ENCODE peak calls at places on chromosomes 5 and 9, in four cellular contexts. W is colonic mucosa, V is upper lobe of right lung, N is mesenchymal stem cell. A is an unnamed sample. For H3K4me1, the result is how much of the 10 kb centered on the place peaks cover.

GRCh38 chr9:99264070-99264469 is 42.0 kb downstream of the SEC61B start:
- DNase-seq in N (no peak), W (no peak), V (no peak), A (no peak)

GRCh38 chr9:4371108-4371507 is 71.2 kb upstream of the GLIS3 start:
- DNase-seq in W (no peak), V (no peak), N (peak), A (no peak)

GRCh38 chr5:10691826-10692785 is 68.9 kb downstream of the DAP start:
- DNase-seq in W (no peak), V (no peak), N (peak), A (no peak)

GRCh38 chr9:93130861-93131481 is 3.1 kb downstream of the NINJ1 start:
- DNase-seq in N (peak), V (no peak), W (no peak), A (no peak)

GRCh38 chr5:79702606-79703380 is 13.2 kb downstream of the CMYA5 start:
- DNase-seq in V (no peak), N (peak), W (no peak), A (no peak)

GRCh38 chr9:70902705-70903131 is 218.7 kb downstream of the TRPM3 start:
- DNase-seq in V (no peak), W (no peak), N (peak), A (peak)

GRCh38 chr9:91907387-91908292 is 42.4 kb downstream of the ROR2 start:
- DNase-seq in W (no peak), N (no peak), V (no peak), A (no peak)

GRCh38 chr9:78472111-78472510 is 175.2 kb downstream of the PSAT1 start:
- DNase-seq in N (no peak), V (no peak), W (no peak), A (no peak)

GRCh38 chr9:136665704-136666363 is 3.1 kb downstream of the EGFL7 start:
- DNase-seq in V (no peak), W (no peak), N (no peak), A (no peak)

GRCh38 chr9:78807286-78807685 is 510.4 kb downstream of the PSAT1 start:
- DNase-seq in N (no peak), V (no peak), W (no peak), A (no peak)

GRCh38 chr9:35070823-35071813 is 1.3 kb downstream of the VCP start:
- DNase-seq in V (no peak), N (no peak), W (no peak), A (peak)

GRCh38 chr5:1445313-1445894 is at the start of gene SLC6A3:
- DNase-seq in V (peak), W (peak), N (no peak), A (peak)

GRCh38 chr9:5428794-5429528 is 8.8 kb downstream of the PLGRKT start:
- DNase-seq in N (no peak), V (no peak), W (no peak), A (no peak)

DNA sequence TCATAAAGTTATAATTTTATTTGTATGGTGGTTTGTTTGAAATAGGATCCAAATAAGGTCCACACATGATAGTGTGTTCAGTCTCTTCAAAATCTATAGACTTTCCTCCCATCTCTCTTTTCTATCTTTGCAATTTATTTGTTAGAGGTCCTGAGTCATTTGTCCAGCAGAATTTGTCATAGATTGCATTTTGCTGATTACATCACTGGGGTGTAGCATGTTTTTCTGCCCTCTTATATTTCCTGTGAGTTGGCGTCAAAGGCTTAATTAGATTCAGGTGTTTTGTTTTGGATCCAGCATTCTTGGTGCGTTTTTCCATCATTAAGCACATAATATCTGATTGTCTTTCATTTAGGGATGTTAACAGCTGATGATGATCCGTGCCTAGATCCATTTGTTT is 15.0 kb downstream of the CYFIP2 start:
- DNase-seq in W (no peak), V (no peak), N (no peak), A (no peak)
- H3K4me1 ChIP-seq in W (under half), V (under half), N (under half), A (under half)

DNA sequence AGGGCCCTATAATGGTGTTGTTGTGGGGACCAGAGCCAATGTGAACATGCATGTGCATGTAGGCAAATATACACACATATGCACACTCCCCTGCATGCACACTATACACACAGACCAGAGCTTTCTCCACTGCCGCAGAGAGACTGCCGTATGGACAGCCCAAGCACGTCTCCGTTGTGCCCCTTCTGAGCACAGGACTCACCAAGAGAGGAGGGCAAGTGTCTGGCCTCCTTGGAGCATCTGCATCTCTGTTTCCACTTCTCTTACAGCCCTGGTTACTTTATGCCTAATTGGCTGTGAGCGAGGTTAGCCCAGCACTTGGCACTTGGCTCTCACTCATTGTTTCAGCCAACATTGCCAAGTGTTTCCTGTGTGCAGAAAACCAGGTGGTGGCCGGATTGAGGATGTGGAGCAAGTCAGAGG is 30.4 kb downstream of the CSF2 start:
- DNase-seq in W (no peak), N (no peak), V (no peak), A (no peak)
- H3K4me1 ChIP-seq in W (under half), N (under half), V (under half), A (under half)

GRCh38 chr5:95723632-95724369 is 7.3 kb upstream of the RHOBTB3 start:
- DNase-seq in V (no peak), N (peak), W (no peak), A (no peak)
- H3K4me1 ChIP-seq in V (under half), N (under half), W (under half), A (under half)

GRCh38 chr9:134058716-134059115 is 9.1 kb downstream of the BRD3 start:
- DNase-seq in W (peak), V (peak), N (no peak), A (no peak)
- H3K4me1 ChIP-seq in W (under half), V (half or more), N (half or more), A (under half)

DNA sequence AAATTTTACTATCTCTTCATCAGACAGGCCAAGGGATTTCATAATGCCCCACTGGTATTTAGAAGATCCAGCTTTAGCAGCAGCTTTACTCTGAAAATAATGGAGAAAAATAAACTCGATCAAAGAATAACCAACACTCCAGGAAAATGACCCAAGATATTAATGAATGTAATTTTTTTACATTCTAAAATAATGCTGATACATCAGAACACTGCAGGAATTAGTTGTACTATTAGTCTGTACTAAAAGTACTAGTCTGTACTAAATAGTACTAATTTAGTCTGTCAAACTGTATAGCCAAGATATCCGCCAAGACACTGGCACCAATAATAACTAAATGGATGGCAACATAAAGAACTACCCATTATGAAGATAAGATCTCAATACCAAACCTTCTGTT is 18.1 kb downstream of the LARS1 start:
- DNase-seq in W (no peak), N (no peak), V (no peak), A (no peak)
- H3K4me1 ChIP-seq in W (under half), N (under half), V (under half), A (under half)

GRCh38 chr9:110157812-110158629 is 49.9 kb downstream of the C9orf152 start:
- DNase-seq in W (no peak), V (no peak), N (no peak), A (no peak)

GRCh38 chr9:110156902-110157301 is 51.1 kb downstream of the C9orf152 start:
- DNase-seq in V (no peak), W (no peak), N (peak), A (peak)

GRCh38 chr9:110160163-110160562 is 47.8 kb downstream of the C9orf152 start:
- DNase-seq in W (no peak), V (no peak), N (peak), A (no peak)

GRCh38 chr9:110161940-110162339 is 46.0 kb downstream of the C9orf152 start:
- DNase-seq in V (no peak), W (no peak), N (no peak), A (no peak)

GRCh38 chr9:110160685-110161084 is 47.3 kb downstream of the C9orf152 start:
- DNase-seq in V (no peak), N (no peak), W (no peak), A (no peak)
- H3K4me1 ChIP-seq in V (under half), N (under half), W (under half), A (under half)

DNA sequence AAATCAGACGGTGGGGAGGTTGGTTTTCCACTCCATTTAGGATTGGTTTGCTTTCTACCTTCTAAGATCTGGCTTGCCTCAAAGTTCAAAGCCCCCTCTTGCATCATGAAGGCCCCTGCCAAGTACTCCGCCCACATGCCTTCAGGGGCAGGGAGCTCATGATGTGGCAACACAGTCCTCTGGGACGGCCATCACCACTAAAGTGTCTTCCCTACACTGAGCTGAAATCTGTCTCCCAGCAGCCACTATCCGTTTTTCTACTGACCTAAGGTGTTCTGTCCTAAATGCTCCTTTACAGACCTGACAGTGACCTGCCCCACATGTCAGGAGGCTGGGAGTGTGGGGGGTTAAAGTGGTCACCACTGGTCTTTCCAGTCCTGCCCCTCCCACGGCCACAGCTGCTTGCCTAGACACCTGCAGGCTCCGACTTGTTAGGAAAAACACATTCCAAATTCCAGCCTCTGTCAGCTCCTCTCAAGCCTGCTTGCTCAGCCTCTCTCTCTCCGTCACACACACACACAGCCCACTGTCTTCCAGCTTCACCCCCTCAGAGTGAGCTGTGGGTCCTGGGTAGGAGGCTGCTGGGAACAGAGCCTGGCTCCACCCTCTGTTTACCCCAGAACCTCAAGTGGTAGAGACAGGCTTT is 44.9 kb downstream of the SHB start:
- DNase-seq in W (no peak), V (peak), N (peak), A (no peak)
- H3K4me1 ChIP-seq in W (under half), V (half or more), N (half or more), A (under half)

GRCh38 chr9:21141427-21141882 is at the start of gene IFNW1:
- DNase-seq in W (no peak), V (no peak), N (no peak), A (no peak)

DNA sequence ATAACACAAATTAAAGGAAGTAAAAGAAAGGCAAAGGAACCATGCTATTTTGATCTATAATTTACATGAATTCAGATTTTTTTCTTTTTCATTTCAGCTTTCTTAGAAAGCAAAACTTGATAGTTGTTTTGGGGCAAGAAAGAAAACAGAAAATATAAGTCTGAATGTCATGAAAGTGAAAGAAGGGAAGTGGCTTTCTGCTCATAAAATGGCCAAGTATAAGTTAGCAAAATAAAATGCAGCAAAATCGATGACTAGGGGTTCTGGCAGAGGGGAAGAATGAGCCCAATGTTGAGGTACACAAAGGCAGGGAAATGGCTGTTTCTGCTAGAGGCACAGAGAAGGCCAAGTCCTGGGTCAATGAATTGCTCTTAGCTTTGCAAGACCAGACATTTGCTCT is 3.0 kb upstream of the IFNW1 start:
- DNase-seq in V (no peak), N (no peak), W (no peak), A (no peak)
- H3K4me1 ChIP-seq in V (under half), N (under half), W (under half), A (under half)

DNA sequence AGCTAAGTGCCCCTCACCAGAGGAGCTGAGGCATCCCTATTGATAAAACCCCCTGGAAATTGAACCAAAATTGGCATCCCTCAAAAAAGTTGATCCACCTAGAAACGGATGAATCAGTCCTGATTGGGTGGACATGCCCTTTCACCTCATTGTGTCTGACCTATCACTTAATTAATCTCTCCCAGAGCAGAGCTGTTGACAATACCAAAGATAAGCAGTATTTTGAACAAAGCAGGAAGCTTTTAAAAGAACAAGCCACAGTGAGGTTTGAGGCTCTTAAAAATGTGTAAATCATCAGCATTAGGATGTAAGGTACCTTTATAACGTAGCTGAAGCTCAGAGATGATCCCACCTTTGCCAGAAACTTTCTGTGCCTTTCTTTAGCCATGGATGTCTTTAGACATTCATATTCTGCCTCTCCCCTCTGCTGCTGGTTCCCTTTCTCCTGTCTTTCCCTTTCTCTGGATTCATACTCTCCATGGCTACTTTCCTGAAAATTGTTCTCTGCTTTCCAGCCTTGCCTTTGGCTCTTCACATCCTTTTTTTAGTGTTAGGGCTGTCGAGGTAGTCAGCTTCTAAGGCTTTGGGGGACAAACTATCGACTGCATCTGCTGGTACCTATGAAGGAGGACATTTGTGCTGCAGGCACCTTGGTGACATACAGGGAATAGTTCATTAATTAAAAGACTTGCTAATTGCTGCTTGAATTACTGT is 7.8 kb upstream of the LHX2 start:
- DNase-seq in W (no peak), N (no peak), V (no peak), A (no peak)
- H3K4me1 ChIP-seq in W (under half), N (under half), V (under half), A (under half)

GRCh38 chr9:16026886-16027285 is 474.0 kb downstream of the CCDC171 start:
- DNase-seq in W (no peak), N (peak), V (no peak), A (no peak)
- H3K4me1 ChIP-seq in W (under half), N (under half), V (under half), A (under half)